ENCODE peak calls at places on chromosomes 1 and 21, in six cellular contexts. One of them, this sample, is unnamed.

GRCh38 chr1:108609483-108610066 is 49.7 kb downstream of the EEIG2 start:
- DNase-seq in IMR-90: no peak
- DNase-seq in upper lobe of right lung: no peak
- DNase-seq in psoas muscle: no peak
- DNase-seq in Panc1: no peak
- DNase-seq in heart right ventricle: peak
- DNase-seq in this sample: no peak

GRCh38 chr1:230270185-230270939 is 155.8 kb downstream of the PGBD5 start:
- DNase-seq in IMR-90: peak
- DNase-seq in upper lobe of right lung: no peak
- DNase-seq in psoas muscle: no peak
- DNase-seq in Panc1: no peak
- DNase-seq in heart right ventricle: no peak
- DNase-seq in this sample: no peak

GRCh38 chr1:5522605-5523145 is 469.6 kb downstream of the NPHP4 start:
- DNase-seq in IMR-90: no peak
- DNase-seq in upper lobe of right lung: no peak
- DNase-seq in psoas muscle: no peak
- DNase-seq in Panc1: no peak
- DNase-seq in heart right ventricle: no peak
- DNase-seq in this sample: no peak

GRCh38 chr1:204250428-204251030 is 36.7 kb upstream of the GOLT1A start:
- DNase-seq in IMR-90: peak
- DNase-seq in upper lobe of right lung: no peak
- DNase-seq in psoas muscle: peak
- DNase-seq in Panc1: no peak
- DNase-seq in heart right ventricle: no peak
- DNase-seq in this sample: no peak

GRCh38 chr1:163897401-163898169 is 575.8 kb downstream of the NUF2 start:
- DNase-seq in IMR-90: peak
- DNase-seq in upper lobe of right lung: no peak
- DNase-seq in psoas muscle: peak
- DNase-seq in Panc1: no peak
- DNase-seq in heart right ventricle: peak
- DNase-seq in this sample: no peak

GRCh38 chr1:36128905-36129206 is 3.8 kb upstream of the COL8A2 start:
- DNase-seq in IMR-90: no peak
- DNase-seq in upper lobe of right lung: no peak
- DNase-seq in psoas muscle: no peak
- DNase-seq in Panc1: no peak
- DNase-seq in heart right ventricle: no peak
- DNase-seq in this sample: no peak

GRCh38 chr1:9849691-9850441 is 26.1 kb upstream of the CLSTN1 start:
- DNase-seq in IMR-90: no peak
- DNase-seq in upper lobe of right lung: no peak
- DNase-seq in psoas muscle: no peak
- DNase-seq in Panc1: no peak
- DNase-seq in heart right ventricle: no peak
- DNase-seq in this sample: no peak

GRCh38 chr1:173561263-173561662 is 41.6 kb downstream of the SLC9C2 start:
- DNase-seq in IMR-90: no peak
- DNase-seq in upper lobe of right lung: no peak
- DNase-seq in psoas muscle: no peak
- DNase-seq in Panc1: no peak
- DNase-seq in heart right ventricle: no peak
- DNase-seq in this sample: no peak

GRCh38 chr1:229980009-229980408 is 87.0 kb upstream of the GALNT2 start:
- DNase-seq in IMR-90: no peak
- DNase-seq in upper lobe of right lung: no peak
- DNase-seq in psoas muscle: no peak
- DNase-seq in Panc1: peak
- DNase-seq in heart right ventricle: no peak
- DNase-seq in this sample: no peak

GRCh38 chr21:46065215-46065992 is 32.5 kb upstream of the COL6A2 start:
- DNase-seq in IMR-90: peak
- DNase-seq in upper lobe of right lung: peak
- DNase-seq in psoas muscle: peak
- DNase-seq in Panc1: no peak
- DNase-seq in heart right ventricle: peak
- DNase-seq in this sample: peak

GRCh38 chr21:38861989-38862683 is 56.4 kb downstream of the ETS2 start:
- DNase-seq in IMR-90: no peak
- DNase-seq in upper lobe of right lung: no peak
- DNase-seq in psoas muscle: no peak
- DNase-seq in Panc1: no peak
- DNase-seq in heart right ventricle: no peak
- DNase-seq in this sample: no peak

GRCh38 chr21:44845418-44846200 is 27.7 kb upstream of the SUMO3 start:
- DNase-seq in IMR-90: peak
- DNase-seq in upper lobe of right lung: peak
- DNase-seq in psoas muscle: peak
- DNase-seq in Panc1: no peak
- DNase-seq in heart right ventricle: peak
- DNase-seq in this sample: peak

GRCh38 chr1:75083223-75083622 is 51.0 kb upstream of the LHX8 start:
- DNase-seq in IMR-90: no peak
- DNase-seq in upper lobe of right lung: no peak
- DNase-seq in psoas muscle: no peak
- DNase-seq in Panc1: no peak
- DNase-seq in heart right ventricle: no peak
- DNase-seq in this sample: no peak

GRCh38 chr1:228031276-228031995 is 24.6 kb downstream of the WNT3A start:
- DNase-seq in IMR-90: no peak
- DNase-seq in upper lobe of right lung: peak
- DNase-seq in psoas muscle: no peak
- DNase-seq in Panc1: no peak
- DNase-seq in heart right ventricle: no peak
- DNase-seq in this sample: no peak

GRCh38 chr1:162003825-162004205 is 19.9 kb downstream of the OLFML2B start:
- DNase-seq in IMR-90: peak
- DNase-seq in upper lobe of right lung: no peak
- DNase-seq in psoas muscle: peak
- DNase-seq in Panc1: no peak
- DNase-seq in heart right ventricle: peak
- DNase-seq in this sample: no peak

GRCh38 chr1:53999920-54000319 is 18.1 kb downstream of the LDLRAD1 start:
- DNase-seq in IMR-90: no peak
- DNase-seq in upper lobe of right lung: no peak
- DNase-seq in psoas muscle: no peak
- DNase-seq in Panc1: no peak
- DNase-seq in heart right ventricle: no peak
- DNase-seq in this sample: no peak

GRCh38 chr1:64898107-64898861 is 68.1 kb downstream of the JAK1 start:
- DNase-seq in IMR-90: peak
- DNase-seq in upper lobe of right lung: peak
- DNase-seq in psoas muscle: peak
- DNase-seq in Panc1: peak
- DNase-seq in heart right ventricle: peak
- DNase-seq in this sample: peak

GRCh38 chr1:117573386-117574040 is 32.3 kb upstream of the TENT5C start:
- DNase-seq in IMR-90: peak
- DNase-seq in upper lobe of right lung: no peak
- DNase-seq in psoas muscle: no peak
- DNase-seq in Panc1: no peak
- DNase-seq in heart right ventricle: no peak
- DNase-seq in this sample: no peak

GRCh38 chr1:75794382-75794781 is 2.3 kb upstream of the MSH4 start:
- DNase-seq in IMR-90: no peak
- DNase-seq in upper lobe of right lung: no peak
- DNase-seq in psoas muscle: no peak
- DNase-seq in Panc1: no peak
- DNase-seq in heart right ventricle: no peak
- DNase-seq in this sample: no peak

GRCh38 chr1:179875606-179876288 is 1.9 kb downstream of the TOR1AIP2 start:
- DNase-seq in IMR-90: no peak
- DNase-seq in upper lobe of right lung: no peak
- DNase-seq in psoas muscle: no peak
- DNase-seq in Panc1: no peak
- DNase-seq in heart right ventricle: no peak
- DNase-seq in this sample: no peak
- H3K4me3 ChIP-seq in IMR-90: no peak
- H3K4me3 ChIP-seq in upper lobe of right lung: peak
- H3K4me3 ChIP-seq in psoas muscle: peak
- H3K4me3 ChIP-seq in Panc1: no peak
- H3K4me3 ChIP-seq in heart right ventricle: peak
- H3K4me3 ChIP-seq in this sample: peak

GRCh38 chr1:49651136-49651535 is 372.6 kb downstream of the AGBL4 start:
- DNase-seq in IMR-90: no peak
- DNase-seq in upper lobe of right lung: no peak
- DNase-seq in psoas muscle: no peak
- DNase-seq in Panc1: no peak
- DNase-seq in heart right ventricle: no peak
- DNase-seq in this sample: no peak
- TF ChIP-seq CTCF in IMR-90: no peak
- TF ChIP-seq CTCF in upper lobe of right lung: no peak
- TF ChIP-seq CTCF in psoas muscle: no peak
- TF ChIP-seq CTCF in Panc1: no peak
- TF ChIP-seq CTCF in heart right ventricle: no peak
- TF ChIP-seq CTCF in this sample: no peak

GRCh38 chr1:215081566-215082531 is 688 bp upstream of the KCNK2 start:
- DNase-seq in IMR-90: peak
- DNase-seq in upper lobe of right lung: no peak
- DNase-seq in psoas muscle: peak
- DNase-seq in Panc1: no peak
- DNase-seq in heart right ventricle: no peak
- DNase-seq in this sample: no peak
- H3K4me3 ChIP-seq in IMR-90: peak
- H3K4me3 ChIP-seq in upper lobe of right lung: no peak
- H3K4me3 ChIP-seq in psoas muscle: peak
- H3K4me3 ChIP-seq in Panc1: peak
- H3K4me3 ChIP-seq in heart right ventricle: peak
- H3K4me3 ChIP-seq in this sample: peak

GRCh38 chr1:34113362-34113761 is 51.7 kb downstream of the CSMD2 start:
- DNase-seq in IMR-90: no peak
- DNase-seq in upper lobe of right lung: no peak
- DNase-seq in psoas muscle: no peak
- DNase-seq in Panc1: no peak
- DNase-seq in heart right ventricle: no peak
- DNase-seq in this sample: no peak

GRCh38 chr1:34108269-34108668 is 56.8 kb downstream of the CSMD2 start:
- DNase-seq in IMR-90: no peak
- DNase-seq in upper lobe of right lung: no peak
- DNase-seq in psoas muscle: no peak
- DNase-seq in Panc1: no peak
- DNase-seq in heart right ventricle: no peak
- DNase-seq in this sample: no peak

GRCh38 chr1:34115233-34115632 is 49.8 kb downstream of the CSMD2 start:
- DNase-seq in IMR-90: no peak
- DNase-seq in upper lobe of right lung: no peak
- DNase-seq in psoas muscle: no peak
- DNase-seq in Panc1: no peak
- DNase-seq in heart right ventricle: no peak
- DNase-seq in this sample: no peak

GRCh38 chr1:34108711-34109110 is 56.3 kb downstream of the CSMD2 start:
- DNase-seq in IMR-90: no peak
- DNase-seq in upper lobe of right lung: no peak
- DNase-seq in psoas muscle: no peak
- DNase-seq in Panc1: no peak
- DNase-seq in heart right ventricle: no peak
- DNase-seq in this sample: no peak

GRCh38 chr1:34113887-34114286 is 51.1 kb downstream of the CSMD2 start:
- DNase-seq in IMR-90: no peak
- DNase-seq in upper lobe of right lung: no peak
- DNase-seq in psoas muscle: no peak
- DNase-seq in Panc1: peak
- DNase-seq in heart right ventricle: no peak
- DNase-seq in this sample: no peak
- TF ChIP-seq CTCF in IMR-90: no peak
- TF ChIP-seq CTCF in upper lobe of right lung: no peak
- TF ChIP-seq CTCF in psoas muscle: peak
- TF ChIP-seq CTCF in Panc1: peak
- TF ChIP-seq CTCF in heart right ventricle: no peak
- TF ChIP-seq CTCF in this sample: no peak

GRCh38 chr1:233865902-233866301 is 38.6 kb upstream of the SLC35F3 start:
- DNase-seq in IMR-90: no peak
- DNase-seq in upper lobe of right lung: no peak
- DNase-seq in psoas muscle: no peak
- DNase-seq in Panc1: no peak
- DNase-seq in heart right ventricle: no peak
- DNase-seq in this sample: no peak
- H3K4me3 ChIP-seq in IMR-90: no peak
- H3K4me3 ChIP-seq in upper lobe of right lung: no peak
- H3K4me3 ChIP-seq in psoas muscle: no peak
- H3K4me3 ChIP-seq in Panc1: no peak
- H3K4me3 ChIP-seq in heart right ventricle: no peak
- H3K4me3 ChIP-seq in this sample: no peak

GRCh38 chr1:92065042-92065441 is 10.2 kb downstream of the SETSIP start:
- DNase-seq in IMR-90: no peak
- DNase-seq in upper lobe of right lung: no peak
- DNase-seq in psoas muscle: no peak
- DNase-seq in Panc1: no peak
- DNase-seq in heart right ventricle: no peak
- DNase-seq in this sample: no peak
- TF ChIP-seq CTCF in IMR-90: no peak
- TF ChIP-seq CTCF in upper lobe of right lung: no peak
- TF ChIP-seq CTCF in psoas muscle: no peak
- TF ChIP-seq CTCF in Panc1: peak
- TF ChIP-seq CTCF in heart right ventricle: no peak
- TF ChIP-seq CTCF in this sample: no peak

GRCh38 chr1:24021403-24022266 is 41.5 kb upstream of the SRSF10 start:
- DNase-seq in IMR-90: no peak
- DNase-seq in upper lobe of right lung: no peak
- DNase-seq in psoas muscle: no peak
- DNase-seq in Panc1: no peak
- DNase-seq in heart right ventricle: peak
- DNase-seq in this sample: no peak
- H3K4me3 ChIP-seq in IMR-90: no peak
- H3K4me3 ChIP-seq in upper lobe of right lung: no peak
- H3K4me3 ChIP-seq in psoas muscle: no peak
- H3K4me3 ChIP-seq in Panc1: no peak
- H3K4me3 ChIP-seq in heart right ventricle: no peak
- H3K4me3 ChIP-seq in this sample: no peak

GRCh38 chr1:88681223-88681622 is 2.9 kb upstream of the PKN2 start:
- DNase-seq in IMR-90: no peak
- DNase-seq in upper lobe of right lung: no peak
- DNase-seq in psoas muscle: no peak
- DNase-seq in Panc1: no peak
- DNase-seq in heart right ventricle: no peak
- DNase-seq in this sample: no peak

GRCh38 chr1:88685239-88685604 is 1.1 kb downstream of the PKN2 start:
- DNase-seq in IMR-90: no peak
- DNase-seq in upper lobe of right lung: no peak
- DNase-seq in psoas muscle: no peak
- DNase-seq in Panc1: no peak
- DNase-seq in heart right ventricle: no peak
- DNase-seq in this sample: no peak

GRCh38 chr1:88683516-88683847 is 591 bp upstream of the PKN2 start:
- DNase-seq in IMR-90: peak
- DNase-seq in upper lobe of right lung: peak
- DNase-seq in psoas muscle: peak
- DNase-seq in Panc1: no peak
- DNase-seq in heart right ventricle: peak
- DNase-seq in this sample: peak

GRCh38 chr1:88684482-88685238 is 587 bp downstream of the PKN2 start:
- DNase-seq in IMR-90: peak
- DNase-seq in upper lobe of right lung: peak
- DNase-seq in psoas muscle: peak
- DNase-seq in Panc1: no peak
- DNase-seq in heart right ventricle: peak
- DNase-seq in this sample: no peak

GRCh38 chr1:88683848-88684481 is at the start of gene PKN2:
- DNase-seq in IMR-90: peak
- DNase-seq in upper lobe of right lung: peak
- DNase-seq in psoas muscle: peak
- DNase-seq in Panc1: peak
- DNase-seq in heart right ventricle: peak
- DNase-seq in this sample: peak
- TF ChIP-seq CTCF in IMR-90: peak
- TF ChIP-seq CTCF in upper lobe of right lung: peak
- TF ChIP-seq CTCF in psoas muscle: peak
- TF ChIP-seq CTCF in Panc1: peak
- TF ChIP-seq CTCF in heart right ventricle: no peak
- TF ChIP-seq CTCF in this sample: peak

This sample was measured in ascending aorta.